ENCODE peak calls at places on chromosome 22, in six cellular contexts. X is WTC11, V is pons, A is KG1, U is mucosa of descending colon, K is gastrocnemius medialis. G is an unnamed sample.

GRCh38 chr22:19874307-19875060 is 19.8 kb upstream of the GNB1L start:
- DNase-seq in X (peak; percentile 12), V (no peak), A (no peak), U (peak; percentile 59), K (peak; percentile 8), G (no peak)

GRCh38 chr22:45934168-45934564 is 42.8 kb downstream of the WNT7B start:
- DNase-seq in X (no peak), V (no peak), A (no peak), U (no peak), K (no peak), G (no peak)

GRCh38 chr22:27094633-27095308 is 437.4 kb downstream of the MIAT start:
- DNase-seq in X (no peak), V (no peak), A (no peak), U (no peak), K (no peak), G (no peak)

GRCh38 chr22:46429327-46429853 is 93.9 kb downstream of the TRMU start:
- DNase-seq in X (no peak), V (no peak), A (no peak), U (no peak), K (no peak), G (no peak)

GRCh38 chr22:49049691-49050090 is 778.0 kb downstream of the BRD1 start:
- DNase-seq in X (no peak), V (no peak), A (no peak), U (no peak), K (no peak), G (no peak)

GRCh38 chr22:44406581-44407403 is 91.2 kb downstream of the RTL6 start:
- DNase-seq in X (no peak), V (no peak), A (no peak), U (peak; percentile 5), K (no peak), G (no peak)

GRCh38 chr22:27709919-27710452 is 91.6 kb downstream of the MN1 start:
- DNase-seq in X (no peak), V (no peak), A (no peak), U (no peak), K (no peak), G (no peak)

GRCh38 chr22:41681616-41682015 is 7.1 kb downstream of the SNU13 start:
- DNase-seq in X (no peak), V (no peak), A (no peak), U (no peak), K (no peak), G (no peak)

GRCh38 chr22:19568337-19569311 is 44.4 kb upstream of the CLDN5 start:
- DNase-seq in X (no peak), V (no peak), A (no peak), U (no peak), K (no peak), G (no peak)

GRCh38 chr22:38338772-38339379 is 21.6 kb upstream of the CSNK1E start:
- DNase-seq in X (peak; percentile 18), V (no peak), A (peak; percentile 31), U (peak; percentile 4), K (no peak), G (no peak)

GRCh38 chr22:45101828-45102227 is 61.9 kb upstream of the NUP50 start:
- DNase-seq in X (peak; percentile 80), V (peak; percentile 81), A (no peak), U (peak; percentile 35), K (peak; percentile 22), G (peak; percentile 84)

GRCh38 chr22:21803859-21804258 is 63.6 kb downstream of the MAPK1 start:
- DNase-seq in X (no peak), V (peak; percentile 86), A (no peak), U (no peak), K (no peak), G (peak; percentile 70)